ENCODE peak calls at places on chromosomes 1 and 21, in seven cellular contexts. C is KG1; J is T-helper 1 cell; M is HEK293T; X is suprapubic skin; U is amygdala; B is stimulated activated CD8-positive, alpha-beta memory T cell treated with anti-CD3 and anti-CD28 coated beads, Interleukin-15, amount 100 ng/mL, for 48 hours. O is an unnamed sample.
A peak's percentile ranks its signal among the peaks of the same experiment; 100 is the strongest.

GRCh38 chr1:45552309-45552708 is 1.7 kb downstream of the AKR1A1 start:
- DNase-seq in C (no peak), J (no peak), M (no peak), X (no peak), U (no peak), B (no peak), O (no peak)

GRCh38 chr1:6523566-6523965 is 30.7 kb downstream of the NOL9 start:
- DNase-seq in C (no peak), J (no peak), M (peak; percentile 68), X (no peak), U (no peak), B (no peak), O (no peak)

GRCh38 chr1:181181792-181182585 is 93.5 kb downstream of the IER5 start:
- DNase-seq in C (no peak), J (no peak), M (no peak), X (peak; percentile 44), U (no peak), B (no peak), O (no peak)

GRCh38 chr1:169363046-169363756 is 4.4 kb downstream of the NME7 start:
- DNase-seq in C (no peak), J (peak; percentile 85), M (no peak), X (no peak), U (no peak), B (peak; percentile 8), O (no peak)

GRCh38 chr1:108114026-108114599 is 86.0 kb downstream of the SLC25A24 start:
- DNase-seq in C (peak; percentile 56), J (no peak), M (no peak), X (no peak), U (no peak), B (no peak), O (no peak)

GRCh38 chr1:46544561-46545240 is 6.7 kb downstream of the KNCN start:
- DNase-seq in C (no peak), J (no peak), M (no peak), X (no peak), U (no peak), B (no peak), O (no peak)

GRCh38 chr21:32929633-32930038 is 96.1 kb upstream of the OLIG2 start:
- DNase-seq in C (no peak), J (peak; percentile 40), M (no peak), X (no peak), U (no peak), B (no peak), O (no peak)

GRCh38 chr1:182163821-182164223 is 102.3 kb upstream of the ZNF648 start:
- DNase-seq in C (no peak), J (no peak), M (no peak), X (peak; percentile 83), U (peak; percentile 51), B (no peak), O (no peak)

GRCh38 chr1:23657659-23658275 is 33.8 kb upstream of the RPL11 start:
- DNase-seq in C (no peak), J (peak; percentile 26), M (peak; percentile 80), X (no peak), U (peak; percentile 5), B (peak; percentile 31), O (no peak)

GRCh38 chr1:182259229-182259872 is 132.2 kb downstream of the GLUL start:
- DNase-seq in C (peak; percentile 95), J (peak; percentile 96), M (no peak), X (peak; percentile 83), U (no peak), B (peak; percentile 36), O (no peak)

GRCh38 chr1:43034778-43035177 is 76.1 kb upstream of the SLC2A1 start:
- DNase-seq in C (peak; percentile 10), J (peak; percentile 35), M (no peak), X (no peak), U (no peak), B (no peak), O (no peak)

GRCh38 chr1:13764933-13765332 is 64.9 kb downstream of the PRDM2 start:
- DNase-seq in C (no peak), J (no peak), M (peak; percentile 30), X (no peak), U (no peak), B (no peak), O (no peak)

GRCh38 chr1:208576425-208576824 is 332.2 kb upstream of the PLXNA2 start:
- DNase-seq in C (no peak), J (no peak), M (no peak), X (no peak), U (no peak), B (no peak), O (no peak)

GRCh38 chr1:211068976-211069375 is 65.0 kb downstream of the KCNH1 start:
- DNase-seq in C (no peak), J (no peak), M (no peak), X (no peak), U (no peak), B (no peak), O (no peak)

GRCh38 chr1:33342041-33342723 is 21.3 kb upstream of the A3GALT2 start:
- DNase-seq in C (no peak), J (no peak), M (no peak), X (no peak), U (peak; percentile 55), B (no peak), O (no peak)

GRCh38 chr1:13808729-13809131 is 108.7 kb downstream of the PRDM2 start:
- DNase-seq in C (no peak), J (no peak), M (no peak), X (no peak), U (no peak), B (no peak), O (no peak)

GRCh38 chr1:244035358-244035757 is 15.7 kb upstream of the ZBTB18 start:
- DNase-seq in C (no peak), J (no peak), M (no peak), X (no peak), U (no peak), B (no peak), O (no peak)

GRCh38 chr1:25026757-25027450 is 96.8 kb upstream of the RUNX3 start:
- DNase-seq in C (no peak), J (no peak), M (no peak), X (no peak), U (no peak), B (no peak), O (no peak)

GRCh38 chr1:56534252-56534651 is 45.1 kb downstream of the PLPP3 start:
- DNase-seq in C (no peak), J (no peak), M (no peak), X (no peak), U (no peak), B (no peak), O (no peak)

GRCh38 chr1:238469146-238469601 is 578.5 kb upstream of the ZP4 start:
- DNase-seq in C (no peak), J (no peak), M (no peak), X (no peak), U (no peak), B (no peak), O (no peak)

GRCh38 chr1:107132780-107133179 is 8.1 kb upstream of the NTNG1 start:
- DNase-seq in C (no peak), J (no peak), M (no peak), X (no peak), U (no peak), B (no peak), O (no peak)

GRCh38 chr1:47230692-47231313 is 1.2 kb downstream of the TAL1 start:
- DNase-seq in C (peak; percentile 21), J (peak; percentile 15), M (no peak), X (no peak), U (no peak), B (no peak), O (no peak)